ENCODE peak calls at places on chromosomes 11 and 22, in five cellular contexts. K, V, B, X and Q are unnamed samples.

GRCh38 chr11:64924910-64925284 is 408 bp downstream of the PPP2R5B start:
- DNase-seq in X (peak), V (peak), K (no peak), B (no peak), Q (no peak)

GRCh38 chr11:2212411-2213251 is 41.0 kb upstream of the TH start:
- DNase-seq in V (peak), X (no peak), B (peak), K (no peak), Q (no peak)

GRCh38 chr11:6402061-6402470 is 11.8 kb downstream of the SMPD1 start:
- DNase-seq in X (no peak), V (no peak), K (no peak), B (peak), Q (no peak)

GRCh38 chr11:128890216-128890542 is 977 bp upstream of the KCNJ5 start:
- DNase-seq in X (no peak), K (no peak), V (peak), B (no peak), Q (no peak)

GRCh38 chr22:49011769-49012598 is 815.7 kb downstream of the BRD1 start:
- DNase-seq in B (no peak), X (no peak), V (peak), K (no peak), Q (no peak)

GRCh38 chr11:66151273-66151672 is 81.2 kb downstream of the PACS1 start:
- DNase-seq in X (no peak), V (no peak), B (no peak), K (no peak), Q (no peak)

GRCh38 chr22:23786261-23786710 is 480 bp upstream of the SMARCB1 start:
- DNase-seq in X (no peak), V (peak), K (no peak), B (no peak), Q (no peak)

GRCh38 chr11:33553486-33553885 is 147.1 kb downstream of the C11orf91 start:
- DNase-seq in B (no peak), V (no peak), K (no peak), X (no peak), Q (no peak)

GRCh38 chr11:7892751-7893356 is 38.2 kb downstream of the OR10A6 start:
- DNase-seq in B (peak), K (no peak), V (peak), X (peak), Q (peak)

GRCh38 chr11:67278135-67278938 is 10.8 kb upstream of the ANKRD13D start:
- DNase-seq in X (no peak), V (no peak), B (no peak), K (no peak), Q (no peak)

GRCh38 chr11:67996051-67996450 is 7.8 kb downstream of the UNC93B1 start:
- DNase-seq in K (no peak), B (no peak), X (peak), V (no peak), Q (no peak)

GRCh38 chr11:121231576-121232278 is 60.8 kb upstream of the SC5D start:
- DNase-seq in B (peak), K (no peak), X (no peak), V (no peak), Q (no peak)

GRCh38 chr11:106424111-106424510 is 346.6 kb downstream of the AASDHPPT start:
- DNase-seq in B (no peak), K (no peak), V (no peak), X (no peak), Q (no peak)

GRCh38 chr11:134406264-134407185 is 5.5 kb downstream of the B3GAT1 start:
- DNase-seq in K (no peak), B (no peak), V (no peak), X (no peak), Q (no peak)

GRCh38 chr11:58658553-58659080 is 36.2 kb downstream of the CNTF start:
- DNase-seq in V (no peak), B (no peak), X (no peak), K (no peak), Q (no peak)

GRCh38 chr11:31646206-31646605 is 136.6 kb downstream of the ELP4 start:
- DNase-seq in X (no peak), V (no peak), B (no peak), K (no peak), Q (no peak)

GRCh38 chr11:96388891-96389603 is 665 bp downstream of the CCDC82 start:
- DNase-seq in B (peak), X (peak), V (peak), K (peak), Q (peak)

GRCh38 chr11:96389604-96390402 is at the start of the genes CCDC82 and JRKL:
- DNase-seq in V (peak), K (peak), B (peak), X (peak), Q (peak)

GRCh38 chr11:96385187-96385586 is 4.5 kb downstream of the CCDC82 start:
- DNase-seq in X (no peak), V (no peak), K (no peak), B (no peak), Q (no peak)

GRCh38 chr11:96384156-96384555 is 5.6 kb downstream of the CCDC82 start:
- DNase-seq in V (no peak), X (no peak), K (no peak), B (no peak), Q (no peak)
- TF ChIP-seq ZBTB33 in V (no peak), X (no peak), K (no peak), B (no peak), Q (no peak)

GRCh38 chr11:115220881-115221280 is 283.3 kb downstream of the CADM1 start:
- DNase-seq in K (no peak), B (no peak), V (no peak), X (no peak), Q (no peak)

GRCh38 chr11:115222863-115223530 is 281.2 kb downstream of the CADM1 start:
- DNase-seq in K (peak), V (no peak), B (no peak), X (no peak), Q (no peak)

GRCh38 chr11:115220423-115220822 is 283.8 kb downstream of the CADM1 start:
- DNase-seq in V (no peak), K (no peak), B (no peak), X (no peak), Q (no peak)

GRCh38 chr11:115222218-115222862 is 281.9 kb downstream of the CADM1 start:
- DNase-seq in X (peak), B (peak), K (peak), V (no peak), Q (no peak)

DNA sequence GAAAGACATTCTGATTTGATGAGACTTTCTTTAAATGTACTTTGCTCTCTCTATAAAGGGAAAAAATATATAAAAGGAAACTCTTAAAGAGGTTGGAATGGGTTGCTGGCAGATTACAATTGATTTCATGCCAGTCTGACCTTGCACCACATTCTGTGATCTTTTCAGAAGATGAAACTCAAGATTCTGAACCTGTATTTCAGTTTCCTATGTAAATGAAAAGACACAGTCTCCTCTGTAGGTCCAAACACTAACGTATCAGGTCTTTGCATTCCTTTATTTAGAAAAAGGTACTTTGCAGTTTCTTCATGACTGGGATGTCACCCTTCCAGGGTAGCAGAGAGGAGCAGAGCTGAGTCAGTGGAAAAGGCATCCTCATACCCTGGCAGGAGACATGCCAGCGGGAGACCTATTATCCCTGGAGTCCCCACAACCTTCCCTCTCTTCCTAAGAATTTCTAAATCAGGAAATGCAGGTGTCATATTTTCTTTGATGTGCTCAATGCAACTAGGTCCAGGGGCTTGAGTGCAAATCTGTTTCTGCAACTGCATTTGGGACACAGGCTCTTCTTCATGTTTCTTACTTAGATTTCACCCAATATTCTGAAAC is 282.6 kb downstream of the CADM1 start:
- DNase-seq in X (no peak), V (no peak), B (no peak), K (peak), Q (no peak)
- TF ChIP-seq ZBTB33 in X (no peak), V (no peak), B (no peak), K (no peak), Q (no peak)

GRCh38 chr22:35630387-35630793 is 13.3 kb upstream of the MB start:
- DNase-seq in V (no peak), B (no peak), X (no peak), K (no peak), Q (peak)

GRCh38 chr22:35632902-35633301 is 15.3 kb upstream of the APOL6 start:
- DNase-seq in V (no peak), B (no peak), X (no peak), K (no peak), Q (no peak)

GRCh38 chr22:35631597-35631996 is 14.5 kb upstream of the MB start:
- DNase-seq in X (peak), B (peak), K (no peak), V (peak), Q (peak)

GRCh38 chr22:35629406-35630234 is 12.5 kb upstream of the MB start:
- DNase-seq in X (peak), B (no peak), K (peak), V (no peak), Q (peak)

GRCh38 chr22:35630891-35631290 is 13.8 kb upstream of the MB start:
- DNase-seq in V (no peak), B (no peak), X (no peak), K (no peak), Q (no peak)
- TF ChIP-seq ZBTB33 in V (no peak), B (no peak), X (no peak), K (no peak), Q (no peak)

GRCh38 chr11:17760102-17761029 is 25.8 kb downstream of the KCNC1 start:
- DNase-seq in K (peak), B (peak), V (peak), X (peak), Q (peak)
- TF ChIP-seq ZBTB33 in K (no peak), B (no peak), V (no peak), X (no peak), Q (no peak)

DNA sequence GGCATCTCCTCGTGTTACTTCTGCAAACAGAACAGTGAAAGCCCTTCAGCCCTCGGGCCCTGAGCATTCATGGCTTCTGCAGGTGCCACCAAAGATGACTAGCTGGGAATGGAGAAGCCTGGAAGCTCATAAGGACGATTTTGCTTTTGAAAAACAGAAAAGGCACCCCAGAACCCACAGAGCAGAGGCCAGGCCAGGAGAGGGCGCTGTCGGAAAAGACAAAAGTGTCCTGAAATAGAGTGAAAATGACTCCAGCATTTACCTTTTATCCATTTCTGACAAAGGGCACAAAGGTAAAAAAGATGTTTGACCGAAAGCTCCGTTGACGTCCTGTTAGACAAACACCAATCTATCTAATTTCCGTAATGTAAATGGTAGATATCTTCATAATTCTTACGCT is 37.6 kb downstream of the ZNF195 start:
- DNase-seq in B (peak), V (peak), X (peak), K (no peak), Q (peak)
- TF ChIP-seq ZBTB33 in B (no peak), V (no peak), X (no peak), K (no peak), Q (no peak)